ENCODE peak calls at places on chromosomes 12 and 14, in seven cellular contexts. J, V, A, B, D, L and U are unnamed samples. For H3K36me3, the result is how much of the 10 kb centered on the place peaks cover.

GRCh38 chr12:49030714-49031572 is 12.4 kb upstream of the PRKAG1 start:
- DNase-seq in J (peak), V (no peak), A (no peak), B (no peak), D (no peak), L (no peak), U (no peak)

GRCh38 chr12:41910578-41911331 is 233.9 kb downstream of the GXYLT1 start:
- DNase-seq in J (no peak), V (no peak), A (no peak), B (no peak), D (no peak), L (no peak), U (no peak)

GRCh38 chr12:93967454-93967853 is 180.9 kb upstream of the PLXNC1 start:
- DNase-seq in J (no peak), V (no peak), A (no peak), B (no peak), D (no peak), L (no peak), U (no peak)

GRCh38 chr14:23094666-23095195 is at the start of gene ACIN1:
- DNase-seq in J (peak), V (peak), A (peak), B (no peak), D (no peak), L (peak), U (peak)

GRCh38 chr12:118206107-118206412 is 70.1 kb downstream of the PEBP1 start:
- DNase-seq in J (no peak), V (no peak), A (no peak), B (no peak), D (no peak), L (no peak), U (no peak)

GRCh38 chr12:132033627-132034026 is 83.9 kb downstream of the EP400 start:
- DNase-seq in J (no peak), V (no peak), A (no peak), B (no peak), D (no peak), L (no peak), U (no peak)

GRCh38 chr14:104390221-104390931 is 189.2 kb upstream of the C14orf180 start:
- DNase-seq in J (no peak), V (no peak), A (peak), B (peak), D (no peak), L (no peak), U (no peak)

GRCh38 chr12:25497021-25497420 is 56.1 kb downstream of the LMNTD1 start:
- DNase-seq in J (no peak), V (no peak), A (no peak), B (no peak), D (no peak), L (peak), U (no peak)

GRCh38 chr14:73802431-73803188 is 49.0 kb upstream of the PTGR2 start:
- DNase-seq in J (no peak), V (no peak), A (no peak), B (no peak), D (no peak), L (no peak), U (no peak)

GRCh38 chr12:4421590-4422031 is 24.0 kb downstream of the FGF6 start:
- DNase-seq in J (peak), V (peak), A (no peak), B (no peak), D (no peak), L (peak), U (no peak)

GRCh38 chr12:112380663-112381420 is 1.4 kb downstream of the HECTD4 start:
- DNase-seq in J (peak), V (no peak), A (no peak), B (no peak), D (no peak), L (peak), U (no peak)

GRCh38 chr12:130482448-130482847 is 144.8 kb downstream of the PIWIL1 start:
- DNase-seq in J (no peak), V (no peak), A (no peak), B (no peak), D (no peak), L (no peak), U (no peak)

GRCh38 chr14:105877645-105878044 is 351.3 kb downstream of the TMEM121 start:
- DNase-seq in J (no peak), V (no peak), A (no peak), B (no peak), D (no peak), L (no peak), U (no peak)

GRCh38 chr12:93645702-93646101 is 31.5 kb upstream of the CRADD start:
- DNase-seq in J (no peak), V (peak), A (no peak), B (no peak), D (no peak), L (no peak), U (no peak)

GRCh38 chr14:61101803-61102548 is 120.9 kb downstream of the SLC38A6 start:
- DNase-seq in J (no peak), V (peak), A (no peak), B (no peak), D (no peak), L (peak), U (no peak)

GRCh38 chr14:50062438-50063039 is 53.8 kb downstream of the VCPKMT start:
- DNase-seq in J (peak), V (peak), A (no peak), B (no peak), D (peak), L (peak), U (no peak)

GRCh38 chr14:77307099-77307496 is 13.6 kb downstream of the POMT2 start:
- DNase-seq in J (peak), V (no peak), A (no peak), B (no peak), D (no peak), L (no peak), U (no peak)

GRCh38 chr14:77303417-77304156 is 17.1 kb downstream of the POMT2 start:
- DNase-seq in J (no peak), V (peak), A (no peak), B (no peak), D (no peak), L (peak), U (no peak)

GRCh38 chr14:77305696-77306095 is 15.0 kb downstream of the POMT2 start:
- DNase-seq in J (no peak), V (no peak), A (no peak), B (no peak), D (no peak), L (no peak), U (no peak)

GRCh38 chr14:77309122-77309521 is 11.6 kb downstream of the POMT2 start:
- DNase-seq in J (no peak), V (no peak), A (no peak), B (no peak), D (no peak), L (no peak), U (no peak)

DNA sequence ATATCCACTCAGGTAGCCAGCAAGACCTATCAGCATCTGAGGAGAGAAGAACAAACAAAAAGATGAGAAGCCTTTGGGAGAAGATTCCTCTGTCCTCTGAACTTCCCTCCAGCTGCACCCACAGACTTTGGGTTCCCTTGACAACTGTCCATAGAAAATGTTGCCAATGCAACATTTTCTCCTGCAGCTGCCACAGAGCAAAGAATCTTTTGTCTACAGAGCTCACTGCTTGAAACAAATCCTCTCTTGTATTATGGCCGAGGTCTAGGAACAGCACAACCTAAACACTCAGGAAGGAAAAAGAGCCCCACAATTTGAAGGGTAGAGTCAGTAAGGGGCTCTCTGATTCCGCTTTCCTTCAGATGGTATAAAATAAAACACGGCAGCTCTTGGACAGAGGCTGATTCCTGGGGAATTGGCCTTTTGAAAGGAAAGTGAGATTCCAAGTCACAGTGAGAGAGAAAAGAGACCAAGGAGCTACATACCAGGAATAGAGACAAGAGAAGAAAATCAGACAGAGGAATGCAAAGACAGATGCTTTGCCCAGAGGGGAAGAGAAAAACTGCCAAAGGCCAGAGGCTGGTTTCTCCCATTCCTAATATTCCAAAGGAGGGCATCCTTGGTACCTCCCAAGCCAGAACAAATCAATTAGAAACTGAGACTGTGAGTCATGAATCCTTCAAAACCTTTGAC is 14.1 kb downstream of the POMT2 start:
- DNase-seq in J (no peak), V (no peak), A (no peak), B (no peak), D (no peak), L (no peak), U (no peak)
- H3K4me3 ChIP-seq in J (no peak), V (no peak), A (peak), B (no peak), D (no peak), L (no peak), U (no peak)

GRCh38 chr12:6237830-6238229 is 37.6 kb downstream of the CD9 start:
- DNase-seq in J (no peak), V (no peak), A (no peak), B (no peak), D (no peak), L (no peak), U (no peak)
- H3K36me3 ChIP-seq in J (under half), V (under half), A (under half), B (half or more), D (under half), L (under half), U (under half)

DNA sequence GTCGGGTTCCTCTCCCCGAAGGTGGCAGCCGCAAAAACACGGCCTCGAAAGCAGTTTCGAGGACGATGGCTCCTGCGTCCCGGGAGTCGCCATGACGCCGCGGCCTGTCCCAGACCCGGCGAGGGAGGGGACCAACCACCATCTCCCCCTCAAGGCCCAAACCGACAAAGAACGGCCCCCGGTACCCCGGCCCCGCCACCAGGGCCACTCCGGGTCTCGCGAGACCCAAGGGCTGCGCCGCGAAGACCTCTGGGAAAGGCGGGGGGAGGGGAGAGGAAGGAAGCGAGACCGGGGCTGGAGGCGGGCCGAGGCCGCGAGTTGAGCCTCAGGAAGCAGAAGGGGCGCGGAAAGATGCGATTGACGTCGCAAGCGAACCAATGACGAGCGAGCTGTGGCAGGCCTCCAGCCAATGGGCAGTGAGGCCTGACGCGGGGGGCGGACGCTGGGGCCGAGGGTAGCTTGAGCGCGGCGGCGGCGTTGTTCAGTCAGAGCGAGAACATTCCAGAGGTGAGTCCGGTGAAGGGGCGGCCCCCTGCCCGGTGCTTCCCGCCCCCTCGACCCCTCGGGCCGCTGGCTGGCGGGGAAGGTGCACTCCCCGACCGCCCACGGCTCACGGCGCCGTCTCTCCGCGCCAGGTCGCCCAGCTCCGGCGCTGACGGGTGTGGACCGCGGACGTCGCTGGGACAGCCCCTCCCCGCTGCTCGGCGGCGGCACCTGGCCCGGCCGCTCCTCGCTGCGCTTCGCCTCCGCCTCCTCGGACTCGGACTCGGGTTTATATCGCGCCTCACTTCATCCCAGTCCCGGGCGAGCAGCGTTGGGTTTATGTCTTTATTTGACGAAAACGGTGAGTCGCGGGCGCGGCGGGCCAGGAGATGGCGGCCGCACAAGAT is at the start of gene EIF5:
- DNase-seq in J (peak), V (peak), A (peak), B (peak), D (peak), L (peak), U (peak)
- TF ChIP-seq CTCF in J (peak), V (no peak), A (peak), B (peak), D (no peak), L (no peak), U (peak)

DNA sequence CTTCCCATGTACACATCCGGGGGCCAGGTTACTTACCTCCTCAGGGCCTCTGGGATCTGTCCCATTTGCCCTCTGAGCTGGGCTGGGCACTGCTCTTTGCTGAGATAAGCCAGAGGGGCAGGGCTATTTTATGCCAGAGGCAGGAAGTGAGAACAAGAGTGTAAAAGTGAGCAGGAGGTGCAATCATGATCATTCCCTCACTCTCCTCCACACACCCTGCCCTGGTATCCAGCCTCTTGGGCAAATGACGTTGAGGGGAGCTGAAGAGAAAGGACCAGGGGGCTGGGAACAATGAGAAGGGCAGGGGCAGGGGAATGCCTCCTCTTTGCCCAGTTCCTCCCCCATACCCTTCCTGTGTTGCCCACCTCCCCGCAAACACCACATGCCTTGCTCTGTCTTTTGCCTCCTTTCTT is 4.2 kb downstream of the LPAR5 start:
- DNase-seq in J (no peak), V (no peak), A (no peak), B (no peak), D (no peak), L (no peak), U (no peak)
- H3K4me3 ChIP-seq in J (no peak), V (no peak), A (no peak), B (no peak), D (no peak), L (no peak), U (no peak)

DNA sequence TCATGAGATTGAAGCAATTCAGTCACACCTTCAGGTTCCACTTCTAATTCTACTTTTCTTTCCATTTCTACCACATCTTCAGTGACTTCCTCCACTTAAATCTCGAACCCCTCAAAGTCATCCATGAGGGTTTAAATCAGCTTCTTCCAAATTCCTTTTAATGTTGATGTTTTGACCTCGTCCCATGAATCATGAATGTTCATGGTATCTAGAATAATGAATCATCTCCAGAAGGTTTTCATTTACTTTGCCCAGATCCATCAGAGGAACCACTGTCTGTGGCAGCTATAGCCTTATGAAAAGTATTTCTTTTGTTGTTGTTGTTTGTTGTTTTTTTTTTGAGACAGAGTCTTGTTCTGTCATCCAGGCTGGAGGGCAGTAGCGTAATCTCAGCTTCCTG is 7.6 kb downstream of the RXYLT1 start:
- DNase-seq in J (no peak), V (no peak), A (no peak), B (no peak), D (no peak), L (no peak), U (no peak)
- H3K36me3 ChIP-seq in J (half or more), V (under half), A (under half), B (under half), D (under half), L (half or more), U (under half)

GRCh38 chr12:29428630-29429029 is 47.7 kb upstream of the ERGIC2 start:
- DNase-seq in J (no peak), V (peak), A (no peak), B (no peak), D (no peak), L (peak), U (no peak)

GRCh38 chr12:29426516-29426915 is 45.5 kb upstream of the ERGIC2 start:
- DNase-seq in J (no peak), V (no peak), A (no peak), B (no peak), D (no peak), L (no peak), U (no peak)

GRCh38 chr12:29429999-29430698 is 49.2 kb upstream of the ERGIC2 start:
- DNase-seq in J (no peak), V (no peak), A (no peak), B (no peak), D (peak), L (no peak), U (no peak)

GRCh38 chr12:29425722-29426121 is 44.8 kb upstream of the ERGIC2 start:
- DNase-seq in J (no peak), V (peak), A (no peak), B (no peak), D (no peak), L (no peak), U (no peak)

GRCh38 chr12:29427964-29428363 is 47.0 kb upstream of the ERGIC2 start:
- DNase-seq in J (peak), V (no peak), A (no peak), B (no peak), D (no peak), L (peak), U (no peak)
- TF ChIP-seq CTCF in J (peak), V (no peak), A (no peak), B (no peak), D (no peak), L (peak), U (no peak)

GRCh38 chr12:119780786-119781434 is 96.2 kb downstream of the CIT start:
- DNase-seq in J (peak), V (peak), A (no peak), B (no peak), D (peak), L (peak), U (no peak)
- H3K4me3 ChIP-seq in J (peak), V (no peak), A (no peak), B (no peak), D (no peak), L (no peak), U (no peak)

GRCh38 chr14:98133806-98134205 is 1138.2 kb downstream of the BCL11B start:
- DNase-seq in J (no peak), V (no peak), A (no peak), B (no peak), D (no peak), L (no peak), U (no peak)

GRCh38 chr14:98131406-98131805 is 1140.6 kb downstream of the BCL11B start:
- DNase-seq in J (no peak), V (no peak), A (no peak), B (no peak), D (no peak), L (no peak), U (no peak)

GRCh38 chr14:98136019-98136418 is 1136.0 kb downstream of the BCL11B start:
- DNase-seq in J (no peak), V (no peak), A (no peak), B (no peak), D (no peak), L (no peak), U (no peak)

GRCh38 chr14:98136420-98136819 is 1135.6 kb downstream of the BCL11B start:
- DNase-seq in J (no peak), V (no peak), A (no peak), B (no peak), D (no peak), L (no peak), U (no peak)

GRCh38 chr14:98130691-98131090 is 1141.3 kb downstream of the BCL11B start:
- DNase-seq in J (no peak), V (no peak), A (no peak), B (no peak), D (no peak), L (no peak), U (no peak)
- H3K36me3 ChIP-seq in J (under half), V (under half), A (under half), B (under half), D (under half), L (under half), U (under half)

GRCh38 chr12:51890135-51890464 is 2.2 kb downstream of the ANKRD33 start:
- DNase-seq in J (peak), V (no peak), A (no peak), B (peak), D (no peak), L (no peak), U (no peak)
- TF ChIP-seq CTCF in J (no peak), V (no peak), A (no peak), B (no peak), D (no peak), L (no peak), U (no peak)

GRCh38 chr12:1630827-1631591 is 2.0 kb downstream of the WNT5B start:
- DNase-seq in J (peak), V (peak), A (no peak), B (no peak), D (no peak), L (no peak), U (no peak)

GRCh38 chr12:1634149-1634548 is 5.1 kb downstream of the WNT5B start:
- DNase-seq in J (no peak), V (no peak), A (no peak), B (no peak), D (no peak), L (no peak), U (no peak)

GRCh38 chr12:1633459-1633858 is 4.4 kb downstream of the WNT5B start:
- DNase-seq in J (no peak), V (no peak), A (no peak), B (no peak), D (no peak), L (no peak), U (no peak)

GRCh38 chr12:1634590-1635191 is 5.7 kb downstream of the WNT5B start:
- DNase-seq in J (peak), V (peak), A (peak), B (peak), D (peak), L (peak), U (peak)

GRCh38 chr12:1632702-1633101 is 3.7 kb downstream of the WNT5B start:
- DNase-seq in J (no peak), V (no peak), A (no peak), B (no peak), D (no peak), L (no peak), U (no peak)
- H3K4me3 ChIP-seq in J (no peak), V (no peak), A (no peak), B (no peak), D (no peak), L (no peak), U (no peak)